ENCODE peak calls at places on chromosomes 7 and 10, in four cellular contexts. K is A549; W is spleen; A is CD8-positive, alpha-beta memory T cell. Y is an unnamed sample.

GRCh38 chr7:16129431-16130126 is 291.8 kb downstream of the CRPPA start:
- DNase-seq in K (peak), W (no peak), A (no peak), Y (no peak)

GRCh38 chr10:114239117-114239993 is at the start of gene VWA2:
- DNase-seq in K (peak), W (peak), A (no peak), Y (no peak)

GRCh38 chr7:70669859-70670258 is 462.1 kb upstream of the GALNT17 start:
- DNase-seq in K (no peak), W (no peak), A (peak), Y (no peak)

GRCh38 chr10:127649642-127650041 is 87.3 kb upstream of the FOXI2 start:
- DNase-seq in K (peak), W (no peak), A (no peak), Y (peak)

GRCh38 chr10:17428616-17429097 is 25.7 kb downstream of the ST8SIA6 start:
- DNase-seq in K (no peak), W (peak), A (peak), Y (no peak)

GRCh38 chr10:13567030-13567429 is 19.7 kb upstream of the PRPF18 start:
- DNase-seq in K (no peak), W (no peak), A (no peak), Y (peak)

GRCh38 chr7:118151671-118152070 is 32.3 kb upstream of the LSM8 start:
- DNase-seq in K (no peak), W (no peak), A (no peak), Y (no peak)

GRCh38 chr7:42055171-42055570 is 181.8 kb downstream of the GLI3 start:
- DNase-seq in K (no peak), W (no peak), A (no peak), Y (no peak)

GRCh38 chr7:156559001-156559400 is 81.6 kb upstream of the RNF32 start:
- DNase-seq in K (no peak), W (no peak), A (no peak), Y (no peak)

GRCh38 chr7:156560075-156560474 is 80.5 kb upstream of the RNF32 start:
- DNase-seq in K (peak), W (no peak), A (no peak), Y (no peak)

GRCh38 chr7:156556083-156556482 is 84.5 kb upstream of the RNF32 start:
- DNase-seq in K (no peak), W (no peak), A (no peak), Y (no peak)

GRCh38 chr7:156558198-156558597 is 82.4 kb upstream of the RNF32 start:
- DNase-seq in K (peak), W (no peak), A (no peak), Y (no peak)

GRCh38 chr7:156560696-156561210 is 79.8 kb upstream of the RNF32 start:
- DNase-seq in K (no peak), W (no peak), A (no peak), Y (no peak)
- H3K27ac ChIP-seq in K (no peak), W (no peak), A (no peak), Y (no peak)

GRCh38 chr7:151168022-151168786 is 710 bp upstream of the GBX1 start:
- DNase-seq in K (peak), W (no peak), A (peak), Y (peak)
- H3K4me3 ChIP-seq in K (peak), W (peak), A (no peak), Y (peak)

GRCh38 chr7:89028319-89028718 is 232.8 kb upstream of the TEX47 start:
- DNase-seq in K (no peak), W (no peak), A (no peak), Y (no peak)

GRCh38 chr7:89027781-89028180 is 232.2 kb upstream of the TEX47 start:
- DNase-seq in K (peak), W (no peak), A (no peak), Y (no peak)

GRCh38 chr7:89023902-89024301 is 228.4 kb upstream of the TEX47 start:
- DNase-seq in K (no peak), W (no peak), A (no peak), Y (no peak)

DNA sequence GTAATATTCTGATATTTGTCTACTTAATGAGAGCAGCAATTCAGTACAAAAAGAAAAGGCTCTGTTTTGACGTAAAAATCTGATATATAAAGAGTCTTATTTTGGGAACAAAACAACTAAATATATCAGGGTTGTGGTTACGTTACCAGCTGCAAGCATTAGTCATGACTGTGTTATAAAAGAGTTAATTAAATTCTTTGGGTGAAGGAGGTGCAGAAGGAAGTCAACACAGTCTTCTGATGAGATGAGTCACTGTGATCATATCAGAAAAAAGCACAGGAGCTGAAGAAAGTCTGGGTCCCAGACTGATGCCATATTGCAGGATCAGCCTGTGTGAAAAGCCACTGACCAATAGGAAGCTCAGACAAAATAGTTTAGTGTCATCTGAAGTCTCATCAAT is 234.3 kb upstream of the TEX47 start:
- DNase-seq in K (no peak), W (no peak), A (no peak), Y (no peak)
- H3K27ac ChIP-seq in K (no peak), W (no peak), A (no peak), Y (no peak)

GRCh38 chr10:124732931-124733536 is 11.1 kb downstream of the FAM53B start:
- DNase-seq in K (no peak), W (peak), A (peak), Y (no peak)
- H3K4me3 ChIP-seq in K (no peak), W (peak), A (peak), Y (no peak)

DNA sequence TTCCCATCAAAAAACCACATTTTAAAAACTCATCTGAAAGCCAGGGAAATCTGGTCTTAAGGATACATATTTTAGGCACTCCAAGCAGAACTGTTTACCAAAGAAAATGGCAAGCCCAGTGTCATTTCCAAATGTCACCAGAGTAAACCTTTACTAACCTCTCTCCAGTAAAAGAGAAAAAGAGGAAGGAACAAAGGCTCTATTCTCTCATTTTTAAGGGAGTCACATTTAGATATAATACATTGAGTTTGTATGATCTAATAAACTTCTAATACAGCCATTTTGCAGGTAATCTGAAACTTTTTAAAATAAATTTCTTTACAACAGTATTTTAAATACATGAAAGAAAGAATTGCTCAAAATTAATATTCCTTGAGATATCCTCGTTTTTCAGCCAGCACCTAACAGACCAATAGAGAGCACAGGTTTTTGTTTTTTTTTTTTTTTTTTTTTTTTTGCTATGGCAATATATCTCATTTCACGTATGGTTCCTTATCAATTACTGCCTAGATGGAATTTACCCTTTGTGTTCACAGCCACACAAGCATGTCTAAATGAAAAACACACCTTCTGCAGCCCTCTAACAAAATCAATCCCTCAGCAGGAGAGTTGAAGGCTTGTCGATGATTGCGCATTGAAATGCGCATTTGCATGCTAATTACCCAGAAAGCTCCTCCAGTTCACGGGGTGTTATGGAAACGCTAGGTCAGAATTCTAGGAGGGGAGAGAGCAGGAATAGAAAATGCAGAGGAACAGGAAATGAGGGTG is 39.8 kb upstream of the MSRB2 start:
- DNase-seq in K (no peak), W (no peak), A (no peak), Y (no peak)
- H3K27ac ChIP-seq in K (no peak), W (no peak), A (peak), Y (no peak)

GRCh38 chr10:79102056-79102874 is 33.5 kb downstream of the ZMIZ1 start:
- DNase-seq in K (no peak), W (peak), A (no peak), Y (no peak)
- H3K4me3 ChIP-seq in K (no peak), W (no peak), A (no peak), Y (no peak)

DNA sequence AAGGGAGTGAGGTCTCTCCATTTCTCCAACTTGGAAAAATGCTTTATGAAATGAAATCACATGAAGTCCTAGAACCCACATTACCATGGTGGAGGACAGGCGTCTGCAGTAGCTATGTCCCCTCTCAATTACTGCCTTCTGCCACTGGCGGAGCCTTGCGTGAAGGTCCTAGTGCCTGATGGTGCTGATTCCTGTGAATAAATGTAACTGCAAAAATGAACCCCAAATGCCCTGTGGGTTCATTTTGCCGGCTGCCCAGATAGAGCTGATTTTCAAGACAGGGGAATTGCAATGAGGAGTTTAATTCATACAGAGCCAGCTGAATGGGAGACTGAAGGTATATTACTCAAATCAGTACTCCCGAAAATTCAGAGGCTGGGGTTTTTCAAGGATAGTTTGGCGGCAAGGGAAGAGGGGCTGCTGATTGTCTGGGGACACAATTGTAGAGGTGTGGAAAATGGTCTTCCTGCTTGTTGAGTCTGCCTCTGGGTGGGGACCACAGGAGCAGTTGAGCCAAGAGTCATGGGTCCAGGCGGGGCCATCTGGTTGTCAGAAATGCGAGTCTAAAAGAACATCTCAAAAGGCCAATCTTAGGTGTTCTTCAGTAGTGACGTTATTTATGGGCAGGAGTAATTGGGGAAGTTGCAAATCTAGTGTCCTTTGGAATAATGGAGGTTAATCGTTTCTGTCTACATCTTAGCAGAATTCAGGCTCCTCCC is 13.5 kb downstream of the PRF1 start:
- DNase-seq in K (no peak), W (no peak), A (no peak), Y (no peak)
- H3K27ac ChIP-seq in K (no peak), W (no peak), A (no peak), Y (no peak)

GRCh38 chr10:129966370-129966769 is 2.3 kb upstream of the EBF3 start:
- DNase-seq in K (no peak), W (no peak), A (no peak), Y (no peak)
- H3K4me3 ChIP-seq in K (no peak), W (no peak), A (no peak), Y (no peak)

GRCh38 chr7:3974329-3974728 is 673.3 kb downstream of the SDK1 start:
- DNase-seq in K (no peak), W (no peak), A (no peak), Y (no peak)
- H3K27ac ChIP-seq in K (no peak), W (no peak), A (no peak), Y (no peak)

GRCh38 chr7:50068850-50069551 is 24.0 kb downstream of the ZPBP start:
- DNase-seq in K (peak), W (no peak), A (no peak), Y (no peak)

GRCh38 chr7:50073093-50073492 is 20.0 kb downstream of the ZPBP start:
- DNase-seq in K (no peak), W (no peak), A (no peak), Y (no peak)

GRCh38 chr7:50069613-50070012 is 23.4 kb downstream of the ZPBP start:
- DNase-seq in K (no peak), W (peak), A (no peak), Y (no peak)

DNA sequence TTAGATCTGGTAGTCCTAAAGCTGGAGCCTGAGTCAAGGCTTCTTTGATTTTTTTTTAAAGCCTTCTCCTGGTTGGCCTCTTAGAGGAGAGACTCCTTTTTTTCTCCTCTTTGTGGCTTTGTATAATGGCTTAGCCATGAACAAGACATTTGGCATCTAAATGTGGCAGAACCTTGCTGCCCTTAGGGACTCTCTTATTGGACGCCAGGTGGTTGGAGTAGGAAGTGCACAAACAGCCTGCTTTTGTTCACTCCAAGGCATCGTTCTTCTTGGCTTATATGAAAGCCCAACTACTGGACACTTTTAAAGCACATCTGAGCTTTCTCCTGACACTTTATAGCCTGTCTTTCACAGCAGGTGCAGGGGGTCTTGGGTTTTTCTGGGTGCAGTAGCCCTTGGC is 25.0 kb downstream of the ZPBP start:
- DNase-seq in K (peak), W (no peak), A (no peak), Y (no peak)
- H3K4me3 ChIP-seq in K (no peak), W (no peak), A (peak), Y (no peak)

Y was measured in HL-60.